ENCODE peak calls at places on chromosomes 16 and 17, in ten cellular contexts. J is nucleus accumbens; O is upper lobe of right lung; Q is pulmonary artery endothelial cell; Y is GM10248; D is activated T-helper 1 cell treated with anti-CD3 and anti-CD28 coated beads, Interleukin-2, amount 50 U/mL, for 16 hours; R is breast epithelium; F is KBM-7; E is M059J; V is Peyer's patch. K is an unnamed sample.

GRCh38 chr17:50221500-50222480 is 20.4 kb upstream of the COL1A1 start:
- DNase-seq in J (no peak), O (peak; percentile 93), Q (no peak), Y (peak; percentile 35), D (no peak), R (no peak), F (no peak), E (peak; percentile 85), V (peak; percentile 36), K (no peak)

GRCh38 chr16:53982631-53983042 is 278.7 kb downstream of the FTO start:
- DNase-seq in J (no peak), O (no peak), Q (no peak), Y (no peak), D (no peak), R (no peak), F (no peak), E (no peak), V (no peak), K (no peak)

GRCh38 chr16:89738072-89738377 is 16.7 kb downstream of the ZNF276 start:
- DNase-seq in J (no peak), O (no peak), Q (no peak), Y (no peak), D (no peak), R (no peak), F (no peak), E (no peak), V (no peak), K (no peak)

GRCh38 chr17:77753246-77753645 is 205.3 kb upstream of the TNRC6C start:
- DNase-seq in J (no peak), O (peak; percentile 17), Q (no peak), Y (no peak), D (no peak), R (no peak), F (no peak), E (no peak), V (no peak), K (no peak)

GRCh38 chr17:66373944-66374817 is 71.8 kb downstream of the PRKCA start:
- DNase-seq in J (peak; percentile 53), O (no peak), Q (no peak), Y (no peak), D (peak; percentile 2), R (no peak), F (peak; percentile 77), E (peak; percentile 19), V (peak; percentile 60), K (peak; percentile 12)

GRCh38 chr17:57808882-57809281 is 41.0 kb downstream of the MRPS23 start:
- DNase-seq in J (no peak), O (no peak), Q (no peak), Y (no peak), D (no peak), R (no peak), F (no peak), E (no peak), V (no peak), K (no peak)

GRCh38 chr17:41212524-41213169 is 13.8 kb upstream of the KRTAP9-2 start:
- DNase-seq in J (no peak), O (no peak), Q (no peak), Y (no peak), D (no peak), R (no peak), F (no peak), E (no peak), V (no peak), K (no peak)

GRCh38 chr17:19759934-19760530 is 11.9 kb upstream of the ALDH3A1 start:
- DNase-seq in J (no peak), O (no peak), Q (no peak), Y (no peak), D (no peak), R (peak; percentile 46), F (no peak), E (no peak), V (peak; percentile 36), K (no peak)

GRCh38 chr16:68065716-68066305 is 19.4 kb upstream of the NFATC3 start:
- DNase-seq in J (no peak), O (no peak), Q (no peak), Y (no peak), D (no peak), R (no peak), F (no peak), E (no peak), V (peak; percentile 29), K (no peak)

GRCh38 chr16:89711601-89712475 is 8.9 kb downstream of the VPS9D1 start:
- DNase-seq in J (no peak), O (peak; percentile 78), Q (no peak), Y (peak; percentile 96), D (peak; percentile 64), R (no peak), F (peak; percentile 66), E (no peak), V (peak; percentile 82), K (peak; percentile 58)

GRCh38 chr16:84739349-84740124 is 39.7 kb downstream of the USP10 start:
- DNase-seq in J (no peak), O (no peak), Q (no peak), Y (no peak), D (no peak), R (no peak), F (no peak), E (peak; percentile 94), V (no peak), K (no peak)

GRCh38 chr17:71959129-71959528 is 161.7 kb upstream of the SOX9 start:
- DNase-seq in J (no peak), O (no peak), Q (no peak), Y (no peak), D (no peak), R (no peak), F (peak; percentile 5), E (peak; percentile 15), V (no peak), K (no peak)

GRCh38 chr16:89300311-89300975 is 82.9 kb downstream of the ZNF778 start:
- DNase-seq in J (no peak), O (no peak), Q (no peak), Y (no peak), D (no peak), R (no peak), F (no peak), E (no peak), V (no peak), K (no peak)

GRCh38 chr16:554640-555413 is 5.4 kb upstream of the PRR35 start:
- DNase-seq in J (no peak), O (no peak), Q (no peak), Y (no peak), D (no peak), R (no peak), F (no peak), E (peak; percentile 46), V (peak; percentile 58), K (no peak)